ENCODE peak calls at places on chromosomes 11 and 22, in eight cellular contexts. One of them, this sample, is unnamed.

GRCh38 chr11:103525069-103525468 is 415.8 kb downstream of the DYNC2H1 start:
- DNase-seq in uterus: no peak
- DNase-seq in epithelial cell of esophagus: peak; percentile 68
- DNase-seq in heart right ventricle: no peak
- DNase-seq in cardiac fibroblast: peak; percentile 80
- DNase-seq in Karpas-422: no peak
- DNase-seq in adipocyte: peak; percentile 24
- DNase-seq in A549: no peak
- DNase-seq in this sample: peak; percentile 75

GRCh38 chr11:73570415-73571114 is 27.3 kb downstream of the FAM168A start:
- DNase-seq in Karpas-422: no peak
- DNase-seq in epithelial cell of esophagus: peak; percentile 99
- DNase-seq in cardiac fibroblast: peak; percentile 92
- DNase-seq in heart right ventricle: no peak
- DNase-seq in adipocyte: peak; percentile 30
- DNase-seq in A549: no peak
- DNase-seq in uterus: no peak
- DNase-seq in this sample: peak; percentile 56

GRCh38 chr11:72443016-72443415 is 8.7 kb upstream of the CLPB start:
- DNase-seq in epithelial cell of esophagus: peak; percentile 47
- DNase-seq in adipocyte: no peak
- DNase-seq in Karpas-422: no peak
- DNase-seq in A549: no peak
- DNase-seq in cardiac fibroblast: peak; percentile 61
- DNase-seq in heart right ventricle: no peak
- DNase-seq in uterus: no peak
- DNase-seq in this sample: peak; percentile 49

GRCh38 chr22:24414984-24415945 is 12.1 kb upstream of the ADORA2A start:
- DNase-seq in cardiac fibroblast: no peak
- DNase-seq in A549: no peak
- DNase-seq in Karpas-422: no peak
- DNase-seq in uterus: no peak
- DNase-seq in epithelial cell of esophagus: no peak
- DNase-seq in adipocyte: peak; percentile 27
- DNase-seq in heart right ventricle: no peak
- DNase-seq in this sample: no peak

GRCh38 chr11:115505165-115505564 is 950 bp upstream of the CADM1 start:
- DNase-seq in Karpas-422: no peak
- DNase-seq in epithelial cell of esophagus: no peak
- DNase-seq in uterus: peak; percentile 17
- DNase-seq in cardiac fibroblast: no peak
- DNase-seq in A549: peak; percentile 7
- DNase-seq in heart right ventricle: no peak
- DNase-seq in adipocyte: no peak
- DNase-seq in this sample: no peak

GRCh38 chr22:34306361-34306760 is 386.1 kb upstream of the LARGE1 start:
- DNase-seq in A549: no peak
- DNase-seq in heart right ventricle: no peak
- DNase-seq in Karpas-422: no peak
- DNase-seq in adipocyte: no peak
- DNase-seq in uterus: no peak
- DNase-seq in cardiac fibroblast: no peak
- DNase-seq in epithelial cell of esophagus: no peak
- DNase-seq in this sample: no peak

GRCh38 chr11:32080381-32080980 is 10.4 kb upstream of the RCN1 start:
- DNase-seq in cardiac fibroblast: peak; percentile 11
- DNase-seq in adipocyte: no peak
- DNase-seq in Karpas-422: no peak
- DNase-seq in uterus: no peak
- DNase-seq in epithelial cell of esophagus: no peak
- DNase-seq in heart right ventricle: no peak
- DNase-seq in A549: no peak
- DNase-seq in this sample: no peak

GRCh38 chr22:45612451-45612901 is 59.2 kb upstream of the ATXN10 start:
- DNase-seq in cardiac fibroblast: peak; percentile 78
- DNase-seq in A549: no peak
- DNase-seq in adipocyte: peak; percentile 85
- DNase-seq in heart right ventricle: peak; percentile 45
- DNase-seq in uterus: peak; percentile 32
- DNase-seq in epithelial cell of esophagus: peak; percentile 97
- DNase-seq in Karpas-422: no peak
- DNase-seq in this sample: peak; percentile 76

GRCh38 chr22:42895087-42895486 is 38.0 kb upstream of the ARFGAP3 start:
- DNase-seq in A549: no peak
- DNase-seq in Karpas-422: no peak
- DNase-seq in uterus: no peak
- DNase-seq in heart right ventricle: no peak
- DNase-seq in epithelial cell of esophagus: no peak
- DNase-seq in adipocyte: no peak
- DNase-seq in cardiac fibroblast: no peak
- DNase-seq in this sample: no peak

GRCh38 chr22:36461665-36462474 is 19.6 kb downstream of the TXN2 start:
- DNase-seq in A549: peak; percentile 69
- DNase-seq in epithelial cell of esophagus: peak; percentile 98
- DNase-seq in heart right ventricle: no peak
- DNase-seq in Karpas-422: no peak
- DNase-seq in cardiac fibroblast: peak; percentile 92
- DNase-seq in adipocyte: peak; percentile 74
- DNase-seq in uterus: peak; percentile 75
- DNase-seq in this sample: peak; percentile 85

GRCh38 chr11:116234989-116235567 is 537.7 kb downstream of the BUD13 start:
- DNase-seq in epithelial cell of esophagus: no peak
- DNase-seq in heart right ventricle: no peak
- DNase-seq in Karpas-422: no peak
- DNase-seq in cardiac fibroblast: no peak
- DNase-seq in adipocyte: no peak
- DNase-seq in A549: no peak
- DNase-seq in uterus: no peak
- DNase-seq in this sample: no peak

GRCh38 chr11:63448646-63449045 is 42.3 kb downstream of the PLAAT5 start:
- DNase-seq in Karpas-422: no peak
- DNase-seq in epithelial cell of esophagus: no peak
- DNase-seq in A549: no peak
- DNase-seq in cardiac fibroblast: no peak
- DNase-seq in uterus: no peak
- DNase-seq in heart right ventricle: no peak
- DNase-seq in adipocyte: no peak
- DNase-seq in this sample: no peak

GRCh38 chr11:36012410-36012809 is 68.5 kb downstream of the LDLRAD3 start:
- DNase-seq in epithelial cell of esophagus: peak; percentile 67
- DNase-seq in cardiac fibroblast: peak; percentile 83
- DNase-seq in heart right ventricle: no peak
- DNase-seq in uterus: no peak
- DNase-seq in adipocyte: peak; percentile 18
- DNase-seq in Karpas-422: no peak
- DNase-seq in A549: no peak
- DNase-seq in this sample: peak; percentile 59

GRCh38 chr11:10728779-10729472 is 22.1 kb upstream of the CTR9 start:
- DNase-seq in uterus: no peak
- DNase-seq in cardiac fibroblast: no peak
- DNase-seq in heart right ventricle: no peak
- DNase-seq in A549: no peak
- DNase-seq in adipocyte: peak; percentile 67
- DNase-seq in Karpas-422: no peak
- DNase-seq in epithelial cell of esophagus: no peak
- DNase-seq in this sample: peak; percentile 29

GRCh38 chr22:23315341-23315917 is 135.1 kb downstream of the BCR start:
- DNase-seq in adipocyte: peak; percentile 75
- DNase-seq in uterus: peak; percentile 69
- DNase-seq in A549: peak; percentile 13
- DNase-seq in epithelial cell of esophagus: peak; percentile 53
- DNase-seq in cardiac fibroblast: peak; percentile 74
- DNase-seq in Karpas-422: peak; percentile 84
- DNase-seq in heart right ventricle: peak; percentile 43
- DNase-seq in this sample: peak; percentile 85

GRCh38 chr11:4203603-4204360 is 109.2 kb downstream of the RRM1 start:
- DNase-seq in heart right ventricle: no peak
- DNase-seq in uterus: no peak
- DNase-seq in A549: no peak
- DNase-seq in adipocyte: no peak
- DNase-seq in cardiac fibroblast: no peak
- DNase-seq in Karpas-422: peak; percentile 40
- DNase-seq in epithelial cell of esophagus: no peak
- DNase-seq in this sample: no peak

GRCh38 chr22:35037089-35037488 is 28.9 kb upstream of the ISX start:
- DNase-seq in cardiac fibroblast: no peak
- DNase-seq in heart right ventricle: no peak
- DNase-seq in A549: no peak
- DNase-seq in Karpas-422: peak; percentile 68
- DNase-seq in uterus: no peak
- DNase-seq in adipocyte: peak; percentile 20
- DNase-seq in epithelial cell of esophagus: no peak
- DNase-seq in this sample: no peak

GRCh38 chr11:2531987-2532703 is 87.3 kb downstream of the KCNQ1 start:
- DNase-seq in uterus: peak; percentile 31
- DNase-seq in Karpas-422: no peak
- DNase-seq in cardiac fibroblast: no peak
- DNase-seq in adipocyte: no peak
- DNase-seq in A549: no peak
- DNase-seq in heart right ventricle: no peak
- DNase-seq in epithelial cell of esophagus: no peak
- DNase-seq in this sample: no peak

GRCh38 chr22:32354360-32355351 is 3.0 kb upstream of the RFPL3 start:
- DNase-seq in uterus: no peak
- DNase-seq in adipocyte: no peak
- DNase-seq in cardiac fibroblast: peak; percentile 47
- DNase-seq in epithelial cell of esophagus: peak; percentile 41
- DNase-seq in Karpas-422: peak; percentile 50
- DNase-seq in A549: no peak
- DNase-seq in heart right ventricle: no peak
- DNase-seq in this sample: peak; percentile 29

GRCh38 chr11:74641289-74641688 is 48.9 kb downstream of the POLD3 start:
- DNase-seq in A549: no peak
- DNase-seq in heart right ventricle: no peak
- DNase-seq in cardiac fibroblast: no peak
- DNase-seq in uterus: no peak
- DNase-seq in Karpas-422: no peak
- DNase-seq in adipocyte: no peak
- DNase-seq in epithelial cell of esophagus: no peak
- DNase-seq in this sample: no peak

GRCh38 chr11:111419641-111420327 is 40.7 kb upstream of the POU2AF1 start:
- DNase-seq in A549: no peak
- DNase-seq in cardiac fibroblast: no peak
- DNase-seq in epithelial cell of esophagus: no peak
- DNase-seq in uterus: no peak
- DNase-seq in Karpas-422: peak; percentile 78
- DNase-seq in heart right ventricle: no peak
- DNase-seq in adipocyte: no peak
- DNase-seq in this sample: no peak
- H3K4me3 ChIP-seq in A549: no peak overlapping the region
- H3K4me3 ChIP-seq in cardiac fibroblast: no peak overlapping the region
- H3K4me3 ChIP-seq in epithelial cell of esophagus: no peak overlapping the region
- H3K4me3 ChIP-seq in uterus: no peak overlapping the region
- H3K4me3 ChIP-seq in Karpas-422: peak overlapping the region; percentile 40
- H3K4me3 ChIP-seq in heart right ventricle: no peak overlapping the region
- H3K4me3 ChIP-seq in adipocyte: no peak overlapping the region
- H3K4me3 ChIP-seq in this sample: no peak overlapping the region

DNA sequence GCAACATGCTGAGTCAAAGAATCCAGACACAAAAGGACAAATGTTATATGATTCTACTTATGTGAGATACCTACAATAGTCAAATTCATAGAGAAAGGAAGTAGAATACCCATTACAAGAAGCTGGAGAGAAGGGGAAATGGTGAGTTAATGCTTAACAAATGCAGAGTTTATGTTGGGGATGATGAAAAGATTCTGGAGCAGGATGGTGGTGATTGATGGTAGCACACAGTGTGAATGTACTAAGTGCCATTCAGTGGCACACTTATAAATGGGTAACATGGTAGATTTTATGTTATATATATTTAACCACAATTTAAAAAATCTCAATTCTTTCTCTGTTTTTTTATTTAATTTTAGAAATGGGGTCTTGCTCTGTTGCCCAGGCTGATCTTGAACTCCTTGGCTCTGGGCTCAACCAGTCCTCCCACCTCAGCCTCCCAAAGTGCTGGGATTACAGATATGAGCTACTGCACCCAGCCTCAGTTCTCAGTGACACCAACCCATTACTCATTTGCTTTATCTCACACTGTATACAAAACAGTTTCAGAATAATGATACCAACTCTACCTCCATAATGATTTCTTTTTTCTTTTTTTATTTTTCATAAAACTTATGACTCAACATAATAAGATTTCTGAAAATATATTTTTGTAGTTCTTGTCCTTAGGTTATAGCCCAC is 9.6 kb upstream of the RELA start:
- DNase-seq in uterus: no peak
- DNase-seq in A549: no peak
- DNase-seq in adipocyte: no peak
- DNase-seq in heart right ventricle: no peak
- DNase-seq in Karpas-422: no peak
- DNase-seq in cardiac fibroblast: no peak
- DNase-seq in epithelial cell of esophagus: no peak
- DNase-seq in this sample: no peak
- H3K4me3 ChIP-seq in uterus: no peak overlapping the region
- H3K4me3 ChIP-seq in A549: no peak overlapping the region
- H3K4me3 ChIP-seq in adipocyte: no peak overlapping the region
- H3K4me3 ChIP-seq in heart right ventricle: no peak overlapping the region
- H3K4me3 ChIP-seq in Karpas-422: no peak overlapping the region
- H3K4me3 ChIP-seq in cardiac fibroblast: no peak overlapping the region
- H3K4me3 ChIP-seq in epithelial cell of esophagus: no peak overlapping the region
- H3K4me3 ChIP-seq in this sample: no peak overlapping the region

GRCh38 chr11:128291043-128291442 is 296.3 kb downstream of the ETS1 start:
- DNase-seq in cardiac fibroblast: no peak
- DNase-seq in epithelial cell of esophagus: no peak
- DNase-seq in Karpas-422: no peak
- DNase-seq in heart right ventricle: no peak
- DNase-seq in A549: no peak
- DNase-seq in uterus: no peak
- DNase-seq in adipocyte: no peak
- DNase-seq in this sample: no peak
- H3K4me3 ChIP-seq in cardiac fibroblast: no peak overlapping the region
- H3K4me3 ChIP-seq in epithelial cell of esophagus: no peak overlapping the region
- H3K4me3 ChIP-seq in Karpas-422: peak overlapping the region; percentile 44
- H3K4me3 ChIP-seq in heart right ventricle: no peak overlapping the region
- H3K4me3 ChIP-seq in A549: no peak overlapping the region
- H3K4me3 ChIP-seq in uterus: no peak overlapping the region
- H3K4me3 ChIP-seq in adipocyte: no peak overlapping the region
- H3K4me3 ChIP-seq in this sample: no peak overlapping the region

DNA sequence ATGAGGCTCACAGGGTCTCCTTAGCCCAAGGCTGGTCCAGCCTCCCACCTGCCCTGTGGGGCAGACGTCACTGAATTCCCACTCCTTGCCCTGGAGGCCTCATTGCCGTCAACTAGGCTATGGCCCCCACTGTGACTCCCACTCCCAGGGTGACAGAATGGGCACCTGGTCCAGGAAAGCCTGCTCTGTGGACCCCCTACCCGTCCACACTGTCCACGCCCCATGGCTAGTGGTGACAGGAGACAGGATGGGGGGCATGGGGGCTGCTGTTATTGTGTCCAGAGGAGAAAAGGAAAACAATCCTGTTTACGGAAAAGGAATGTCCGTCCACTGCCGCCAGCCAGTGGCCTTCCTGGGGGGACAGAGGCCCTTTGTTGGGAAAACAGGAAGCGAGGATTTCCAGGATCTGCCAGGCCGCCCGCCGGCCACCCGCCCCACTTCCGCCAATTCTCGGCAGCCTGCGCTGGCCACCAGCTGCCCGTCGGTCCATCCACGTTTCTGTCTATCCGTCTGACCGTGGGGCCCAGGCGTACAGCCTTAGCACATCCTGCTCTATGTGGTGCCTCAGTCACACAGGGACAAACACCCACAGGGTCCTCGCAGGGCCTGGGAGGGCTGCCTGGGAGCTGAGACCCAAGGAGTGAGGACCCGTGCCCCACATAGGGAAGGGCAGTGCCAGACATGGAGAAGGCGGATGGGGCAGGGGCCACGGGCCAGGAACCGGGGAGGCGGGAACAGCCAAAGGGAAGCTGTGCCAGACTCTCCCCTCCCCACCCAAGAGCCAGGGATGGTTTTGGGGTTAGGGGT is 19.5 kb downstream of the CRELD2 start:
- DNase-seq in Karpas-422: no peak
- DNase-seq in uterus: no peak
- DNase-seq in cardiac fibroblast: no peak
- DNase-seq in heart right ventricle: peak; percentile 68
- DNase-seq in epithelial cell of esophagus: no peak
- DNase-seq in adipocyte: no peak
- DNase-seq in A549: no peak
- DNase-seq in this sample: no peak
- H3K4me3 ChIP-seq in Karpas-422: no peak overlapping the region
- H3K4me3 ChIP-seq in uterus: no peak overlapping the region
- H3K4me3 ChIP-seq in cardiac fibroblast: no peak overlapping the region
- H3K4me3 ChIP-seq in heart right ventricle: no peak overlapping the region
- H3K4me3 ChIP-seq in epithelial cell of esophagus: no peak overlapping the region
- H3K4me3 ChIP-seq in adipocyte: no peak overlapping the region
- H3K4me3 ChIP-seq in A549: no peak overlapping the region
- H3K4me3 ChIP-seq in this sample: no peak overlapping the region